ENCODE peak calls at places on chromosome 13, in seven cellular contexts. D, A, N, R, Q, P and H are unnamed samples.

GRCh38 chr13:36453518-36453917 is 21.2 kb downstream of the CCNA1 start:
- DNase-seq in R (peak), Q (peak), P (peak), D (no peak), A (no peak), N (no peak), H (no peak)

GRCh38 chr13:103443604-103444003 is 377.4 kb upstream of the SLC10A2 start:
- DNase-seq in P (no peak), Q (no peak), D (no peak), A (no peak), R (no peak), N (no peak), H (no peak)

GRCh38 chr13:20832861-20833260 is 59.1 kb upstream of the EEF1AKMT1 start:
- DNase-seq in Q (no peak), P (no peak), N (no peak), A (no peak), D (no peak), R (no peak), H (no peak)

GRCh38 chr13:92175330-92175729 is 776.9 kb downstream of the GPC5 start:
- DNase-seq in A (peak), R (peak), P (peak), N (no peak), D (no peak), Q (no peak), H (no peak)

GRCh38 chr13:48542581-48543341 is 9.9 kb upstream of the RCBTB2 start:
- DNase-seq in N (no peak), D (no peak), A (peak), Q (no peak), R (no peak), P (peak), H (peak)

GRCh38 chr13:103324641-103325040 is 258.4 kb upstream of the SLC10A2 start:
- DNase-seq in D (no peak), Q (no peak), N (no peak), R (no peak), A (no peak), P (no peak), H (no peak)

GRCh38 chr13:102033719-102034446 is 368.0 kb downstream of the FGF14 start:
- DNase-seq in A (no peak), D (no peak), P (no peak), R (no peak), Q (no peak), N (no peak), H (no peak)

GRCh38 chr13:91813255-91813654 is 414.8 kb downstream of the GPC5 start:
- DNase-seq in A (no peak), N (no peak), P (no peak), R (no peak), D (no peak), Q (no peak), H (no peak)

GRCh38 chr13:112060899-112061366 is 6.0 kb upstream of the SOX1 start:
- DNase-seq in A (no peak), P (no peak), N (no peak), D (no peak), R (no peak), Q (no peak), H (no peak)

GRCh38 chr13:97211357-97211756 is 10.8 kb upstream of the MBNL2 start:
- DNase-seq in P (no peak), D (no peak), A (no peak), R (peak), Q (no peak), N (no peak), H (no peak)

GRCh38 chr13:44312898-44313551 is 60.6 kb upstream of the SERP2 start:
- DNase-seq in R (peak), Q (peak), P (peak), N (peak), A (peak), D (no peak), H (peak)

GRCh38 chr13:46211521-46212351 is at the start of gene LRRC63:
- DNase-seq in Q (peak), P (peak), R (peak), N (peak), D (no peak), A (peak), H (peak)

GRCh38 chr13:92549275-92549674 is 677.3 kb upstream of the GPC6 start:
- DNase-seq in A (no peak), N (no peak), Q (no peak), P (no peak), D (no peak), R (no peak), H (no peak)

GRCh38 chr13:24290280-24290932 is 19.0 kb upstream of the C1QTNF9 start:
- DNase-seq in A (no peak), N (no peak), Q (no peak), P (no peak), R (no peak), D (no peak), H (no peak)

GRCh38 chr13:48586591-48587103 is 53.8 kb upstream of the RCBTB2 start:
- DNase-seq in Q (no peak), A (peak), D (no peak), R (peak), P (peak), N (no peak), H (peak)

GRCh38 chr13:63481334-63481733 is 2065.7 kb upstream of the PCDH20 start:
- DNase-seq in D (no peak), A (peak), N (no peak), P (peak), R (peak), Q (no peak), H (no peak)

GRCh38 chr13:44874886-44875630 is 114.2 kb downstream of the NUFIP1 start:
- DNase-seq in A (no peak), Q (no peak), P (peak), D (no peak), N (no peak), R (peak), H (no peak)

GRCh38 chr13:44299142-44299541 is 74.5 kb upstream of the SERP2 start:
- DNase-seq in A (no peak), R (no peak), N (no peak), P (peak), D (no peak), Q (no peak), H (no peak)

GRCh38 chr13:60463787-60464186 is 66.8 kb downstream of the TDRD3 start:
- DNase-seq in D (no peak), A (no peak), N (no peak), R (no peak), P (peak), Q (no peak), H (no peak)

GRCh38 chr13:73411067-73411809 is 352.4 kb downstream of the KLF5 start:
- DNase-seq in A (no peak), N (no peak), P (no peak), R (peak), Q (peak), D (no peak), H (no peak)

GRCh38 chr13:113905018-113905417 is 41.1 kb upstream of the GAS6 start:
- DNase-seq in R (no peak), Q (no peak), D (no peak), N (no peak), P (no peak), A (no peak), H (no peak)

GRCh38 chr13:106536244-106537034 is 977 bp upstream of the EFNB2 start:
- DNase-seq in P (peak), N (peak), A (peak), D (peak), Q (peak), R (peak), H (peak)

GRCh38 chr13:56558698-56559320 is 581.9 kb upstream of the PRR20A start:
- DNase-seq in N (peak), Q (peak), R (no peak), P (no peak), D (no peak), A (no peak), H (no peak)

GRCh38 chr13:111156421-111156820 is 41.3 kb downstream of the ARHGEF7 start:
- DNase-seq in P (no peak), N (no peak), D (no peak), R (no peak), A (no peak), Q (no peak), H (no peak)

GRCh38 chr13:98089826-98090225 is 53.1 kb upstream of the FARP1 start:
- DNase-seq in R (peak), P (peak), A (no peak), D (no peak), N (no peak), Q (no peak), H (no peak)

GRCh38 chr13:67366533-67366932 is 136.4 kb upstream of the PCDH9 start:
- DNase-seq in R (peak), P (peak), D (no peak), Q (peak), A (peak), N (no peak), H (no peak)

GRCh38 chr13:30256713-30257432 is 50.5 kb downstream of the KATNAL1 start:
- DNase-seq in A (peak), N (no peak), R (no peak), Q (no peak), D (no peak), P (peak), H (no peak)

GRCh38 chr13:30257433-30258099 is 49.8 kb downstream of the KATNAL1 start:
- DNase-seq in Q (no peak), R (peak), A (no peak), N (no peak), D (no peak), P (no peak), H (no peak)

GRCh38 chr13:30253830-30254229 is 53.5 kb downstream of the KATNAL1 start:
- DNase-seq in R (peak), N (no peak), Q (no peak), A (no peak), P (no peak), D (no peak), H (no peak)

GRCh38 chr13:30255696-30256095 is 51.7 kb downstream of the KATNAL1 start:
- DNase-seq in P (peak), A (peak), Q (peak), R (no peak), D (no peak), N (peak), H (no peak)
- TF ChIP-seq CTCF in P (peak), A (no peak), Q (peak), R (no peak), D (peak), N (peak), H (no peak)

DNA sequence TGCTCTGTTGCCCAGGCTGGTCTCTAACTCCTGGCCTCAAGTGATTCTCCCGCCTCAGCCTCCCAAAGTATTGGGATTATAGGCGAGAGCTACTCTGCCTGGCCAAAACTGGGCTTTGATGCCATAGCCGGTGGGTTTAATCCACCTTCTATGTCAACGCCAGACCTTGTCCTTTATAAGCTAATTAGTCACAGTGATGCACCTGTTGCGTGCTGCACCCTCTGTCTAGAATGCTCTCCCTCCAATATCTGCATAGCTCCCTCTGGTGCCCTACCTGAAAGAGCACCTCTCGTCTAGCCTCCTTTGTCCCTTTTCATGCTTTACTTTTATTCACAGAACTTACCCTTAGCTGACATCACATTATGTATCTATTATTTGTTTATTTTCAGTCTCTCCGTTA is 148.2 kb downstream of the USP12 start:
- DNase-seq in Q (no peak), P (no peak), A (no peak), N (no peak), R (no peak), D (no peak), H (no peak)
- TF ChIP-seq CTCF in Q (no peak), P (no peak), A (no peak), N (no peak), R (no peak), D (no peak), H (no peak)

DNA sequence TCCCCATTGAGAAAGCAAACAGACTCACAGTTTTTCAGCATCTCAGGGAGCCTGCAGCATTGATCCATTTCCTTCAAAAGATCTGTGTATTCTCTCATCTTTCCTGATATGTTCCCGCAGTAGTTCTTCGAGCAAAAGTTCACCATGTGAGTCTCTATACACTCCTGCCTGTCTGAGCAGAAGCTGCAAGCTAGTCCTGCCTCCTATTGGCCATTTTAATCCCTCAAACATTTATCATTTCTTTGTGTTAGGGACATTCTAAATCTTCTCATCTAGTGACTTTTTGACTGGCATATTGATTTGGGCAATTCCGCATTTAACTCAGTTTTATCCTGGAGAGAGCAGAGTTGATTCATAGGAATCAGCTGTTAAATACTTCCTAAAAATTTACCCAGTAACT is 660.4 kb upstream of the KLF12 start:
- DNase-seq in N (no peak), A (peak), R (peak), D (no peak), P (peak), Q (no peak), H (no peak)
- TF ChIP-seq CTCF in N (no peak), A (no peak), R (no peak), D (no peak), P (peak), Q (no peak), H (no peak)

DNA sequence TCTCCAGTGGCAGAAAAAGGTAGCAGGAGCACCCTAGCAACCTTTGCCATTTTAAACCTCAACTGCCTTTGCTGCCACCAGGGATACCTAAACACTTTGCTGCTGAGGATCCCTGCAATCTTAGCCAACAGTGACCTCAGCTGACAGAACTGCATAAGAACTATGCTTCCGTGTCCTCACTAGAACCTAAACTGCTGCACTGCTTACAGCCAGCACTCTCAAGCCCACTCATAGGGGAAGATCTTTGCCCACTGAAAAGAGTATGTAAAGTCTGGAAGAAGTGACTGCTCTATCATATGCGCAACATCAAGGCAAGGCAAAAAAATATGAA is 270.0 kb upstream of the PCDH20 start:
- DNase-seq in P (no peak), Q (peak), R (peak), N (no peak), D (no peak), A (no peak), H (no peak)
- TF ChIP-seq CTCF in P (no peak), Q (peak), R (peak), N (no peak), D (no peak), A (no peak), H (no peak)

DNA sequence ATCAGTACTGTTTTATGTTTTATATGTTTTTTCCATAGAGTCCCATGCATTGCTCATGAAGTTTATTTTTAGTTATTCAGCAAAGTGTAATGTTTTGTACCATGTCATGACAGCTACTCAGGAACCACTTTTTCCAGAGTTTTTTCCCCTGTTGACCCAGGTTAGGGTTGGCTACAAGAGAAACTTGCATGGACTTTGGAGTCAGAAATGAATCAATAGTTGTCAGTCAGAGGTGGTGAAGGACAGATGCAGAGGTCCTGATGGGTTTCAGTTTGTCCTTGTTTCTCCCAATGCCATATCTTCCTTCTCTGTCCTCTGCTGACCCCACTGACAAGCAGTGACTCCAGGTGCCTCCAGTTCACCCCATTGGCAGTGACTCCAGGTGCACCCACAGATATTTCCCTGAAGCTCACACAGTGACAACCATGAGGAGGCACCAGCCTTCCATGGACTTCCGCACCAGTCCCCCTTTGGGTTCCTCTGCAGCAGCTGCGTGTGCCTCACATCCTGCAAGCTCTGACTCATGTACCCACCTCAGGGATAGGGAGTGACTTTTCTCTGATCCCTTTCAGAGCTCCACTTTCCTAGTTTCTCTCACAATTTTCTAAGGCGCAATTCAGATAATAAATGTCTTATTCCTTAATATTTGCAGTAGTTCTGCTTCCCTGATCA is 92.1 kb downstream of the AKAP11 start:
- DNase-seq in P (peak), A (peak), N (peak), R (peak), D (no peak), Q (peak), H (no peak)
- TF ChIP-seq CTCF in P (peak), A (no peak), N (no peak), R (no peak), D (no peak), Q (no peak), H (no peak)

DNA sequence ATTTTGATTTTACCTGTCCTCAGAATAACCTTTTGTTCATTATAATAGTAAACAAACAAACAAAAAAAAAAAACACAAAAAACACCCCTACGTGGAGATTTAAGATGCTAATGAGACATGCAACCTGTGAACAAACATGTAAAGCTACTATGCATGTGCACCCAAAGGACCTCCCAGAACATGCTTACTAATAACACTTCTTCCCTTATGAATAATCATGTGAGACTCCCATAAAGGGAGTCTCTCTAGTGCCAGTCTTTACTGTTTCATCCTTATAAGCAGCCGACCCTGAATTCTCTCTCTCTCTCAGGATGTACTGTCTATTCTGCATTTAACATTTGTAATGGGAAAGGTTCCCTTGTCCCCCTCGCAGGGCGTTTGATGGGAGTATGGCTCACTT is 1051.1 kb downstream of the PCDH17 start:
- DNase-seq in D (no peak), R (no peak), Q (no peak), P (no peak), A (no peak), N (no peak), H (no peak)
- TF ChIP-seq CTCF in D (no peak), R (no peak), Q (no peak), P (no peak), A (no peak), N (no peak), H (no peak)

GRCh38 chr13:62321139-62321538 is 905.5 kb upstream of the PCDH20 start:
- DNase-seq in A (no peak), Q (no peak), D (no peak), R (no peak), N (no peak), P (no peak), H (no peak)

GRCh38 chr13:62324842-62325241 is 909.2 kb upstream of the PCDH20 start:
- DNase-seq in Q (no peak), N (no peak), P (no peak), R (no peak), A (no peak), D (no peak), H (no peak)

GRCh38 chr13:62321895-62322294 is 906.2 kb upstream of the PCDH20 start:
- DNase-seq in A (no peak), P (no peak), Q (no peak), D (no peak), N (no peak), R (no peak), H (no peak)

GRCh38 chr13:62320731-62321130 is 905.1 kb upstream of the PCDH20 start:
- DNase-seq in N (no peak), A (no peak), Q (no peak), P (no peak), D (no peak), R (no peak), H (no peak)

DNA sequence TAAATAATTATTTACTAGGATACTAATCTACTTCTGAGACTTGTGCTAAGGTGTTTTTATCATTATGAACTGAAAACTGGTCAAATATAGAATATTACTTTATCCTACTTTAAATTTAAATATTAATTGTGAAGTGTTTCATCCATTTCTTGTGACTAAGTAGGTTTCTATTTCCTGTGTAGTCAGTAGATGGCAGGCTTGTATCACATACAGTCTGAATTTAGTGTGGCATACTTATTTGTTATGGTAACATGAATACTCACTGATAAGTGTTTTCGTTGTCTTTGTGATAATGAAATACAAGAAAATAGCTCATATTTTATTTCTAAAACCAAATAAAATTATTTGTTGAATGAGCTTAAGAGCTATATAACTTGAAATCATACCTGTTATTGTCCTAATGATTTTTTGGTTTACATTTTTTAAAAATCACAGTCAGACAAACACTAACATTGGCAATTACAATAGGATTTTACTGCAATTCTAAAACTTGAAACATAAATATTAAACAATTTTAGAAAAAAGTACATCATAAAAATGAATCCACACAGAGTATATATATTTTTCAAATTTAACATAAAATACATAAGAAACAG is 904.6 kb upstream of the PCDH20 start:
- DNase-seq in R (peak), N (peak), A (peak), P (peak), D (no peak), Q (peak), H (peak)
- TF ChIP-seq CTCF in R (peak), N (peak), A (no peak), P (peak), D (no peak), Q (peak), H (no peak)

GRCh38 chr13:40428354-40428753 is 238.1 kb downstream of the FOXO1 start:
- DNase-seq in Q (no peak), D (no peak), P (no peak), A (no peak), N (no peak), R (no peak), H (no peak)

GRCh38 chr13:40420160-40420740 is 246.2 kb downstream of the FOXO1 start:
- DNase-seq in Q (no peak), A (no peak), D (no peak), R (no peak), P (no peak), N (no peak), H (no peak)

GRCh38 chr13:40422588-40423235 is 243.7 kb downstream of the FOXO1 start:
- DNase-seq in P (no peak), D (no peak), A (no peak), R (no peak), Q (peak), N (no peak), H (no peak)
- TF ChIP-seq CTCF in P (no peak), D (no peak), A (no peak), R (no peak), Q (no peak), N (no peak), H (no peak)

DNA sequence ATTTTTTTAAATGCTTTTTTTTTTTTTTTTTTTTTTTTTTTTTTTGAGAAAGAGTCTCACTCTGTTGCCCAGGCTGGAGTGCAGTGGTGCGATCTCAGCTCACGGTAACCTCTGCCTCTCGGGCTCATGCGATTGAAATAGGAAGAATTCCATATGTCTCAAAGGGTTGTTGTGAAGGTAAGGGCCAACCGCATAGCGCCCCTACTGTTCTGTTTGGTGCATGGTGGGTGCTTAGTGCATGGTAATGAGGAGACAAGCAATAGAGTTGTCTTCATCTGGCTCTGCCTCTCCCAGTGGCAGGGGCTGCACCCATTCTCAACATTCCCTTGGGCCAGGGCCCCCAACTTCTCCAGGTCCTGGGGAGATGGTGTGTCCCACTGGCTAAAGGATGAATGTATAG is 68.7 kb downstream of the RASL11A start:
- DNase-seq in A (peak), Q (peak), D (no peak), R (peak), P (peak), N (peak), H (peak)
- TF ChIP-seq CTCF in A (peak), Q (peak), D (no peak), R (peak), P (peak), N (peak), H (no peak)